ENCODE peak calls at places on chromosomes 4 and X, in eight cellular contexts. I is heart left ventricle, K is mucosa of descending colon, E is upper lobe of right lung, Q is uterus, X is tibial artery, G is sigmoid colon, N is DND-41. L is an unnamed sample.

GRCh38 chrX:97189668-97190067 is 306.0 kb downstream of the RPA4 start:
- DNase-seq in I (no peak), E (no peak), Q (no peak), K (peak; percentile 7), G (no peak), N (no peak), X (no peak), L (no peak)

GRCh38 chr4:147425019-147425418 is 55.9 kb upstream of the EDNRA start:
- DNase-seq in E (no peak), N (no peak), I (no peak), X (no peak), K (no peak), Q (no peak), G (no peak), L (no peak)

GRCh38 chr4:64718091-64718490 is 308.8 kb upstream of the TECRL start:
- DNase-seq in G (no peak), X (no peak), Q (no peak), E (no peak), I (no peak), N (no peak), K (no peak), L (no peak)

GRCh38 chr4:182808673-182809416 is 108.3 kb downstream of the DCTD start:
- DNase-seq in N (peak; percentile 81), E (no peak), G (no peak), Q (no peak), X (no peak), I (no peak), K (no peak), L (peak; percentile 76)

GRCh38 chrX:7941390-7942042 is 14.3 kb upstream of the PNPLA4 start:
- DNase-seq in G (no peak), I (no peak), X (no peak), K (peak; percentile 39), E (no peak), Q (no peak), N (peak; percentile 21), L (peak; percentile 16)

GRCh38 chr4:39353478-39354177 is 12.5 kb downstream of the RFC1 start:
- DNase-seq in E (no peak), N (peak; percentile 29), X (no peak), G (no peak), Q (no peak), K (peak; percentile 16), I (no peak), L (peak; percentile 81)

GRCh38 chr4:123786159-123786915 is 389.7 kb downstream of the SPRY1 start:
- DNase-seq in Q (no peak), E (no peak), N (no peak), I (no peak), G (no peak), X (no peak), K (no peak), L (no peak)

GRCh38 chrX:54807524-54808108 is at the start of gene MAGED2:
- DNase-seq in N (peak; percentile 60), E (peak; percentile 64), I (peak; percentile 44), X (peak; percentile 77), Q (peak; percentile 34), G (no peak), K (peak; percentile 15), L (no peak)

GRCh38 chr4:6316461-6317003 is 46.9 kb downstream of the WFS1 start:
- DNase-seq in K (no peak), Q (no peak), N (no peak), I (no peak), X (no peak), E (no peak), G (no peak), L (no peak)

GRCh38 chrX:118550792-118551191 is 55.2 kb downstream of the DOCK11 start:
- DNase-seq in N (no peak), K (no peak), E (no peak), Q (no peak), I (no peak), X (no peak), G (no peak), L (no peak)

GRCh38 chr4:162793004-162793403 is 373.7 kb downstream of the NAF1 start:
- DNase-seq in K (no peak), G (no peak), N (no peak), X (no peak), E (no peak), I (no peak), Q (no peak), L (no peak)

GRCh38 chrX:45664727-45665290 is 464.1 kb upstream of the DIPK2B start:
- DNase-seq in G (no peak), Q (no peak), K (no peak), I (no peak), N (no peak), E (no peak), X (no peak), L (no peak)

GRCh38 chr4:164902608-164903007 is 25.6 kb downstream of the APELA start:
- DNase-seq in I (no peak), E (no peak), X (no peak), N (no peak), G (no peak), K (no peak), Q (no peak), L (no peak)

GRCh38 chr4:24778427-24779225 is 16.7 kb upstream of the SOD3 start:
- DNase-seq in K (no peak), N (no peak), E (no peak), I (no peak), G (peak; percentile 81), X (peak; percentile 74), Q (peak; percentile 91), L (no peak)

GRCh38 chr4:6362896-6363295 is 93.2 kb downstream of the WFS1 start:
- DNase-seq in K (peak; percentile 35), I (no peak), E (no peak), X (no peak), Q (no peak), G (no peak), N (peak; percentile 51), L (peak; percentile 35)

GRCh38 chr4:135538698-135539097 is 1337.1 kb upstream of the PABPC4L start:
- DNase-seq in Q (no peak), G (no peak), N (no peak), E (no peak), I (no peak), K (no peak), X (no peak), L (no peak)

GRCh38 chrX:149487292-149487691 is 17.8 kb downstream of the IDS start:
- DNase-seq in I (no peak), K (no peak), N (no peak), E (no peak), X (no peak), G (no peak), Q (no peak), L (peak; percentile 11)
- TF ChIP-seq CTCF in I (peak; percentile 17), K (no peak), N (peak; percentile 32), E (no peak), X (no peak), G (no peak), Q (no peak), L (peak; percentile 11)

DNA sequence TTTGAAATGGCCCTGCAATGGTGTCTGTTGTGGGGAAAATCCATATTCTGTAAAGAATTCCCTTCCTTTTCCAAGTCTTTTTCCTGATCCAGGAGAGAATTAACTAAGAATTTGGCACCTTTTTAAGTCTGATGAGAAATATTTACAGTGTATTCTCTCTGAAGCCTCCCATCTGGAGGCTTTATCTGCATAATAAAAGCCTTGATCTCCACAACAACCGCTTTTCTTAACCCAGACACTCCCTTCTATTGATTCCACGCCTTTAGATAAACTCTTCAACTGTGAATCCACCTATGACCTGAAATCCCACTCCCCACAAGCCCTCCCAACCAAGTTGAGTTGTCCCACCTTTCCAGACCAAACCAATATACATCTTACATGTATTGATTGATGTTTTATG is 43.1 kb upstream of the TMPRSS11E start:
- DNase-seq in Q (no peak), N (no peak), E (no peak), X (no peak), I (no peak), G (no peak), K (no peak), L (no peak)
- H3K4me3 ChIP-seq in Q (no peak overlapping the region), N (no peak overlapping the region), E (no peak overlapping the region), X (no peak overlapping the region), I (no peak overlapping the region), G (no peak overlapping the region), K (no peak overlapping the region), L (no peak overlapping the region)

GRCh38 chr4:88746186-88746585 is 48.6 kb upstream of the NAP1L5 start:
- DNase-seq in K (no peak), N (no peak), E (no peak), I (no peak), X (no peak), G (no peak), Q (no peak), L (no peak)

GRCh38 chr4:88745175-88745574 is 47.5 kb upstream of the NAP1L5 start:
- DNase-seq in G (no peak), X (no peak), K (no peak), N (no peak), Q (no peak), E (no peak), I (no peak), L (no peak)

GRCh38 chr4:88744609-88745008 is 47.0 kb upstream of the NAP1L5 start:
- DNase-seq in I (no peak), K (no peak), E (no peak), N (no peak), G (no peak), X (no peak), Q (no peak), L (no peak)

GRCh38 chr4:88747351-88747750 is 49.7 kb upstream of the NAP1L5 start:
- DNase-seq in E (no peak), K (no peak), G (no peak), I (no peak), N (no peak), Q (no peak), X (no peak), L (no peak)

GRCh38 chr4:88745581-88746163 is 48.0 kb upstream of the NAP1L5 start:
- DNase-seq in K (no peak), X (no peak), N (no peak), G (no peak), E (no peak), I (no peak), Q (no peak), L (no peak)
- TF ChIP-seq CTCF in K (no peak), X (no peak), N (no peak), G (no peak), E (no peak), I (no peak), Q (no peak), L (no peak)

GRCh38 chr4:153781280-153781679 is 7.6 kb downstream of the SFRP2 start:
- DNase-seq in E (no peak), Q (no peak), N (no peak), K (no peak), I (no peak), X (no peak), G (no peak), L (no peak)

GRCh38 chr4:153780876-153781275 is 8.0 kb downstream of the SFRP2 start:
- DNase-seq in I (no peak), Q (no peak), K (no peak), N (no peak), X (no peak), E (no peak), G (no peak), L (peak; percentile 37)

GRCh38 chr4:153782567-153782966 is 6.3 kb downstream of the SFRP2 start:
- DNase-seq in E (no peak), K (no peak), N (no peak), I (no peak), G (no peak), Q (no peak), X (no peak), L (no peak)

GRCh38 chr4:153780221-153780620 is 8.7 kb downstream of the SFRP2 start:
- DNase-seq in X (no peak), K (no peak), I (no peak), N (no peak), E (no peak), G (no peak), Q (no peak), L (no peak)

GRCh38 chr4:153781717-153782416 is 7.0 kb downstream of the SFRP2 start:
- DNase-seq in G (no peak), I (no peak), N (no peak), K (no peak), E (no peak), Q (no peak), X (no peak), L (no peak)
- H3K4me3 ChIP-seq in G (no peak overlapping the region), I (no peak overlapping the region), N (no peak overlapping the region), K (no peak overlapping the region), E (no peak overlapping the region), Q (no peak overlapping the region), X (no peak overlapping the region), L (no peak overlapping the region)

L was measured in GM12865.